ENCODE peak calls at places on chromosome 5, in ten cellular contexts. C, V, R, O, B, E, N, Z, K and M are unnamed samples.
A peak's percentile ranks its signal among the peaks of the same experiment; 100 is the strongest.

GRCh38 chr5:36054646-36055045 is 12.0 kb downstream of the UGT3A2 start:
- DNase-seq in Z (no peak), N (no peak), B (no peak), O (no peak), R (no peak), V (peak; percentile 81), E (no peak), K (no peak), C (no peak), M (no peak)

GRCh38 chr5:15821506-15821905 is 321.5 kb downstream of the FBXL7 start:
- DNase-seq in C (no peak), N (no peak), E (no peak), O (no peak), Z (no peak), K (peak; percentile 65), V (no peak), R (no peak), B (no peak), M (peak; percentile 60)

GRCh38 chr5:16794381-16794913 is 141.6 kb downstream of the MYO10 start:
- DNase-seq in C (no peak), O (no peak), N (no peak), R (no peak), B (no peak), V (no peak), Z (no peak), K (no peak), E (no peak), M (no peak)

GRCh38 chr5:173202266-173202875 is 32.6 kb downstream of the NKX2-5 start:
- DNase-seq in O (no peak), K (no peak), Z (no peak), R (no peak), N (no peak), V (no peak), C (no peak), E (no peak), B (no peak), M (peak; percentile 13)

GRCh38 chr5:1336106-1336561 is 8.8 kb downstream of the CLPTM1L start:
- DNase-seq in O (no peak), Z (no peak), V (no peak), E (no peak), B (no peak), N (no peak), R (no peak), C (no peak), K (no peak), M (no peak)

GRCh38 chr5:88886756-88887741 is 4.1 kb upstream of the MEF2C start:
- DNase-seq in O (no peak), E (no peak), K (no peak), B (no peak), V (no peak), C (no peak), Z (no peak), R (no peak), N (no peak), M (no peak)

GRCh38 chr5:116145416-116145815 is 60.6 kb downstream of the COMMD10 start:
- DNase-seq in Z (no peak), R (no peak), N (no peak), V (no peak), E (no peak), O (no peak), K (no peak), B (no peak), C (no peak), M (peak; percentile 9)

GRCh38 chr5:168578006-168578405 is 1.2 kb downstream of the PANK3 start:
- DNase-seq in B (no peak), K (peak; percentile 37), Z (no peak), E (no peak), R (no peak), V (no peak), O (no peak), C (no peak), N (no peak), M (no peak)

GRCh38 chr5:157381746-157382145 is 78.3 kb upstream of the NIPAL4 start:
- DNase-seq in N (no peak), C (no peak), B (no peak), Z (no peak), R (no peak), O (no peak), E (no peak), V (no peak), K (no peak), M (no peak)

GRCh38 chr5:157379983-157380382 is 80.0 kb upstream of the NIPAL4 start:
- DNase-seq in K (no peak), O (no peak), Z (no peak), C (no peak), N (no peak), E (no peak), V (no peak), R (no peak), B (no peak), M (no peak)

GRCh38 chr5:157384971-157385709 is 74.9 kb upstream of the NIPAL4 start:
- DNase-seq in O (no peak), B (peak; percentile 28), K (peak; percentile 99), V (no peak), C (no peak), Z (peak; percentile 97), N (no peak), R (peak; percentile 73), E (peak; percentile 32), M (peak; percentile 99)

GRCh38 chr5:157387164-157387563 is 72.8 kb upstream of the NIPAL4 start:
- DNase-seq in C (no peak), B (no peak), K (no peak), N (no peak), Z (no peak), O (no peak), V (no peak), R (no peak), E (no peak), M (no peak)

GRCh38 chr5:157383151-157383810 is 76.7 kb upstream of the NIPAL4 start:
- DNase-seq in R (no peak), N (no peak), Z (no peak), C (no peak), O (no peak), K (peak; percentile 31), B (no peak), E (no peak), V (no peak), M (no peak)
- H3K27ac ChIP-seq in R (peak overlapping the region; percentile 87), N (peak overlapping the region; percentile 32), Z (peak overlapping the region; percentile 39), C (no peak overlapping the region), O (no peak overlapping the region), K (peak overlapping the region; percentile 56), B (no peak overlapping the region), E (no peak overlapping the region), V (no peak overlapping the region), M (peak overlapping the region; percentile 53)

GRCh38 chr5:176995896-176996767 is 10.4 kb downstream of the UIMC1 start:
- DNase-seq in K (peak; percentile 79), O (no peak), Z (no peak), E (no peak), C (no peak), N (no peak), R (no peak), B (no peak), V (peak; percentile 3), M (no peak)

GRCh38 chr5:176995122-176995490 is 11.5 kb downstream of the UIMC1 start:
- DNase-seq in V (no peak), B (no peak), N (no peak), K (no peak), R (no peak), E (no peak), Z (no peak), C (no peak), O (no peak), M (peak; percentile 19)

GRCh38 chr5:176998828-176999227 is 7.8 kb downstream of the UIMC1 start:
- DNase-seq in C (no peak), O (no peak), K (no peak), E (no peak), V (no peak), N (no peak), Z (no peak), R (no peak), B (no peak), M (no peak)

GRCh38 chr5:176994460-176995121 is 12.0 kb downstream of the UIMC1 start:
- DNase-seq in E (no peak), K (peak; percentile 60), Z (no peak), V (peak; percentile 98), N (no peak), R (no peak), C (no peak), B (no peak), O (no peak), M (peak; percentile 43)

GRCh38 chr5:176996780-176997179 is 9.8 kb downstream of the UIMC1 start:
- DNase-seq in Z (no peak), B (no peak), K (no peak), C (no peak), V (peak; percentile 16), O (no peak), N (no peak), E (no peak), R (no peak), M (no peak)
- H3K27ac ChIP-seq in Z (no peak overlapping the region), B (no peak overlapping the region), K (no peak overlapping the region), C (no peak overlapping the region), V (peak overlapping the region; percentile 91), O (peak overlapping the region; percentile 22), N (no peak overlapping the region), E (no peak overlapping the region), R (peak overlapping the region; percentile 64), M (no peak overlapping the region)

DNA sequence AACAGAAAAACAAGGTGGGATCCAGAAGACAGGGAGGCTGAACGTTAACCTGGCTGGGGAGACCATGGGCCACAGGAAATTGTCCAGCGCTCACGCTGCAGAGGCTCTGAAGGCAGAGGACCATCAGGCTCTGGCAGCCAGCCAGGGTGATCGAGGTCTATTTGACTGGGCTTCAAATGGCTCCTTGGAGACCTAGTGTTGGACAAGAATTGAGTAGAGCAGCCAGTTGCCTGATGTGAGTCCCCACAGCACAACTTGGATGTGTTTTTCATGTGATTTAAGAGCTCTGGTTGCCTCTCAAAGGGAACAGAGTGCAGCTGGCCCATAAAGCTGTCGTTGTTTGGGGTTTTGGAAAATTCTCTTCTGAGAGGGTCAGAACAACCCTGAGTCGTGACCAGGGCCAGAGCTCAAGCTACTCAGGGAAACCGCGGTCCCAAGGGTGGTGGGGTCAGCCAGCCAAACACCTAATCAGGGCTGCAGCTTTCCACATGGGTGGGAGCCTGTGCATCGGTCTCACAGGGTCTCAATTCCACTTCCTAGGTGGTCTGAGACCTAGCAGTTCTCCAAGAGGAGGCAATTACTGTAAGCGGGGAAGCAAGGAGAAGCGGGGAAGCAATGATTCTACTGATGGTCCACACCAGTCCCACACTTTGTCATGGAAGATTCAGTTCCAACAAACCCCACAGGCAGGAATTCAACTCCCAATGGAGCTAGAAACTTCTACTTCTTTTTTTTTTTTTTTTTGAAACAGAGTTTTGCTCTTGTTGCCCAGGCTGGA is 158.9 kb upstream of the RAI14 start:
- DNase-seq in Z (no peak), C (no peak), E (no peak), V (no peak), R (peak; percentile 87), B (peak; percentile 67), K (no peak), O (no peak), N (peak; percentile 33), M (no peak)
- H3K27ac ChIP-seq in Z (peak overlapping the region; percentile 11), C (no peak overlapping the region), E (peak overlapping the region; percentile 46), V (no peak overlapping the region), R (peak overlapping the region; percentile 83), B (peak overlapping the region; percentile 60), K (no peak overlapping the region), O (no peak overlapping the region), N (no peak overlapping the region), M (no peak overlapping the region)

GRCh38 chr5:96278995-96279394 is 154.1 kb downstream of the PCSK1 start:
- DNase-seq in O (no peak), B (no peak), N (no peak), V (no peak), Z (no peak), K (no peak), C (no peak), R (no peak), E (no peak), M (no peak)

GRCh38 chr5:96283589-96283988 is 149.5 kb downstream of the PCSK1 start:
- DNase-seq in C (no peak), R (no peak), N (no peak), O (no peak), K (no peak), Z (no peak), E (no peak), V (no peak), B (no peak), M (no peak)

GRCh38 chr5:96279796-96280542 is 153.1 kb downstream of the PCSK1 start:
- DNase-seq in E (no peak), Z (no peak), O (no peak), C (no peak), K (peak; percentile 34), R (no peak), B (no peak), V (no peak), N (no peak), M (no peak)

GRCh38 chr5:96282020-96282419 is 151.0 kb downstream of the PCSK1 start:
- DNase-seq in V (no peak), B (no peak), Z (no peak), R (no peak), E (no peak), O (no peak), C (no peak), K (no peak), N (no peak), M (no peak)

DNA sequence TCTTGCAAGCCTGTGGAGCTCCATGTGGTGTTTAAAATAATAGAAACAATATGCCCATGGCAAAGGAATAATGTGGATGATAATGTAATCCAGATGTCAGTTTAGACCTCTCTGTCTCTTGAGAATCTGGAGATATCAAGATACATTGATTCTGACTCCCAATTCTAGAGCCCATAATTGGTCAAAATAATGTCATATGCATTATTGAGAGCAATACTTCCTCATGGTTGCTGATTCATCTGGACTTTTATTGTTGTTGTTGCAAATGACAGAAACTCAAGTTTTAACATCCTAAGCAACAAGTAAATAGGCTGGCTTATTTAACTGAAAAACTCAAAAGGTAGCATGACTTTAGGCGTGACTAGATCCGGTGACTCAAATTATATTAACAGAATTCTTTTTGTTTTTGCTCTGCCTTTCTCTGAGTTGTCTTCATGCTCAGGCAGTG is 152.1 kb downstream of the PCSK1 start:
- DNase-seq in E (no peak), O (no peak), Z (no peak), C (no peak), V (no peak), R (no peak), N (no peak), B (no peak), K (no peak), M (no peak)
- H3K27ac ChIP-seq in E (no peak overlapping the region), O (no peak overlapping the region), Z (no peak overlapping the region), C (no peak overlapping the region), V (no peak overlapping the region), R (no peak overlapping the region), N (no peak overlapping the region), B (no peak overlapping the region), K (no peak overlapping the region), M (no peak overlapping the region)